ENCODE peak calls at places on chromosomes 11 and 22, in four cellular contexts. I, K, H and B are unnamed samples.
A peak's percentile ranks its signal among the peaks of the same experiment; 100 is the strongest.

GRCh38 chr22:47059701-47060161 is 297.3 kb downstream of the TBC1D22A start:
- DNase-seq in H (no peak), I (no peak), K (no peak), B (no peak)

GRCh38 chr11:116641561-116642045 is 131.2 kb downstream of the BUD13 start:
- DNase-seq in K (no peak), H (peak; percentile 45), I (peak; percentile 67), B (peak; percentile 85)

GRCh38 chr11:127063191-127063590 is 62.6 kb upstream of the KIRREL3 start:
- DNase-seq in I (no peak), H (no peak), K (no peak), B (no peak)

GRCh38 chr11:120471131-120471530 is 40.4 kb upstream of the GRIK4 start:
- DNase-seq in I (no peak), K (no peak), H (no peak), B (no peak)

GRCh38 chr11:76169473-76169881 is 36.8 kb downstream of the WNT11 start:
- DNase-seq in H (no peak), K (no peak), I (no peak), B (no peak)

GRCh38 chr22:25759825-25760231 is 17.8 kb downstream of the MYO18B start:
- DNase-seq in K (peak; percentile 83), I (no peak), H (no peak), B (no peak)

GRCh38 chr11:121810291-121810690 is 305.7 kb downstream of the BLID start:
- DNase-seq in H (no peak), K (no peak), I (no peak), B (no peak)

GRCh38 chr11:5719703-5720495 is 16.3 kb upstream of the OR56B1 start:
- DNase-seq in I (no peak), H (no peak), K (no peak), B (no peak)

GRCh38 chr11:19437760-19438159 is 197.0 kb upstream of the E2F8 start:
- DNase-seq in H (no peak), K (no peak), I (no peak), B (no peak)

DNA sequence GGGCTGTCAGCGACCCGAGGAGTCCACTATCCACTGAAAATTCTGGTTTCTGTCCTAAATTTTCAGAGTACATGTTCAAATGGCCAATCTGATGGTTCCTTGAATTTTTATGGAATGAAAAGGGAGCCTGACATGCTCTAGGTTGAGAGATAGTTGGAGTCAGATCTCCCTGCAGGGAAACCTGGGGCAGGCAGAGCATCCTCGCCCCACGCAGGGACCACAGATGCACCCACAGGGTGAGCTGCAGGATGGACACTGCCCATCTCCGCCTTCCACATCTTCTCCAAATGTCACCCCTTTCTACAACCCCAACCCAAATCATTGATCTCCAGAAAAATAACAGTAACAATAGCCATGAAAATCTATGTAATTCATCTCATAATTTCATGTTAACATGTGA is 114.2 kb upstream of the IGLL5 start:
- DNase-seq in I (no peak), K (no peak), H (no peak), B (no peak)
- TF ChIP-seq ELF4 in I (no peak), K (no peak), H (no peak), B (no peak)

GRCh38 chr22:45832180-45832579 is 144.8 kb downstream of the WNT7B start:
- DNase-seq in H (no peak), I (no peak), K (no peak), B (no peak)

GRCh38 chr22:45832959-45833580 is 143.9 kb downstream of the WNT7B start:
- DNase-seq in K (no peak), H (no peak), I (no peak), B (no peak)

GRCh38 chr22:45830531-45831245 is 146.3 kb downstream of the WNT7B start:
- DNase-seq in I (no peak), H (no peak), K (no peak), B (no peak)

GRCh38 chr22:45833613-45834012 is 143.3 kb downstream of the WNT7B start:
- DNase-seq in K (no peak), H (no peak), I (no peak), B (no peak)

GRCh38 chr22:45831394-45831793 is 145.6 kb downstream of the WNT7B start:
- DNase-seq in K (no peak), I (no peak), H (no peak), B (no peak)
- TF ChIP-seq ELF4 in K (no peak), I (no peak), H (no peak), B (no peak)

GRCh38 chr11:2686360-2687222 is 13.2 kb downstream of the KCNQ1OT1 start:
- DNase-seq in I (no peak), H (no peak), K (no peak), B (peak; percentile 6)

GRCh38 chr11:2685566-2686359 is 14.0 kb downstream of the KCNQ1OT1 start:
- DNase-seq in H (no peak), I (no peak), K (no peak), B (peak; percentile 7)

GRCh38 chr11:2687223-2687530 is 12.6 kb downstream of the KCNQ1OT1 start:
- DNase-seq in H (no peak), I (no peak), K (no peak), B (peak; percentile 5)

GRCh38 chr11:2684581-2684980 is 15.2 kb downstream of the KCNQ1OT1 start:
- DNase-seq in K (no peak), H (no peak), I (no peak), B (peak; percentile 10)

GRCh38 chr11:2685051-2685450 is 14.7 kb downstream of the KCNQ1OT1 start:
- DNase-seq in H (no peak), K (no peak), I (no peak), B (peak; percentile 1)
- TF ChIP-seq ELF4 in H (no peak), K (no peak), I (no peak), B (no peak)

GRCh38 chr11:134055029-134055428 is 13.8 kb upstream of the JAM3 start:
- DNase-seq in I (no peak), H (no peak), K (no peak), B (no peak)
- TF ChIP-seq ELF4 in I (no peak), H (no peak), K (no peak), B (no peak)

GRCh38 chr11:100823360-100823759 is 136.3 kb downstream of the ARHGAP42 start:
- DNase-seq in I (no peak), H (no peak), K (no peak), B (no peak)
- TF ChIP-seq ELF4 in I (no peak), H (no peak), K (no peak), B (no peak)

DNA sequence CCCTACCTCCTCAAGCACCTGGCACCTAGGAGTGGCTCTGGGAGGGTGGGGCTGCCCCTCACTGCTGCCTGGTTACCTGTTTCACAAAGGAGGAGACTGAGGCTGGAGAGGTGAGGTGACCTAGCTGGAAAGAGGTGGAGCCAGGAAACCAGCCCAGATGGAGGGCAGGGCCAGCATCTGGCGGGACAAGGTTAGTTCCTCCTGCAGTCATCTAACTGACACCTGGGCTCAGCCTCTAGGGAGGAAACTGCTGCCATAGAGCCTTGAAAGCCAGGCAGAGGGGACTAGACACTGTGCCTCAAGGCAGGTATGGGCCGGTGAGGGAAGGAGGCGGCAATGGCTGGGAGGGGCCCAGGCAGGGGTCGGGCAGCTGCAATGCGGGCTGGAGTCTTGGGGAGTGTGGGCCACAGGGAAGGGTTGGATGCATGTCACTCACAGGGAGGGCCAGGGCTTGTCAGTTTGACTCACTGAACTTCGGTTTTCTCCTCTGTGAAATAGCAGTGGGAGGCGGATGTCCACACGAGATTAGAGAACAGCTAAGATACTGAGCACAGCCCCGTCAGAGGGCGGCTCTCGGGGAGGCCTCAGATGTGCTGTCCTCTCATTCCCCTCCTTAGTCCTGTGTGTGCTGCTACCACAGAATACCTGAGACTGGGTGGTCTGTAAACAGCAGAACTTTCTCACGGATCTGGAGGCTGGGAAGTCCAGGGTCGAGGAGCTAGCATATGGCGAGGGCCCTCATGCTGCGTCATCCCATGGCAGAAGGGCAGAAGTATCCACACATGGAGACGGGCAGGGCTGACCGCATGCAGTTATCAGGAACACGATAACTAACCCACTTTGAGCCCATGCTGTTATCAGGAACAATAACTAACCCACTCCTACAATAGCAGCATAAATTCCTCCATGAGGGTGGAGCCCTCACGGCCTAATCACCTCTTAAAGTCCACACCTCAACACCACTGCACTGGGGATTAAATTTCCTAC is 16.1 kb downstream of the MGAT3 start:
- DNase-seq in H (peak; percentile 60), I (no peak), K (no peak), B (no peak)
- TF ChIP-seq ELF4 in H (no peak), I (no peak), K (no peak), B (no peak)

GRCh38 chr11:68498903-68499883 is 38.6 kb downstream of the PPP6R3 start:
- DNase-seq in H (no peak), K (no peak), I (no peak), B (no peak)
- TF ChIP-seq ELF4 in H (no peak), K (no peak), I (no peak), B (no peak)

GRCh38 chr11:65771589-65772112 is 9.1 kb downstream of the AP5B1 start:
- DNase-seq in I (no peak), H (no peak), K (no peak), B (no peak)

GRCh38 chr11:65776710-65777141 is 4.0 kb downstream of the AP5B1 start:
- DNase-seq in H (no peak), K (no peak), I (no peak), B (no peak)

GRCh38 chr11:65776196-65776595 is 4.6 kb downstream of the AP5B1 start:
- DNase-seq in H (no peak), K (peak; percentile 43), I (no peak), B (no peak)

GRCh38 chr11:65774525-65775306 is 6.1 kb downstream of the AP5B1 start:
- DNase-seq in K (no peak), H (no peak), I (peak; percentile 2), B (no peak)

DNA sequence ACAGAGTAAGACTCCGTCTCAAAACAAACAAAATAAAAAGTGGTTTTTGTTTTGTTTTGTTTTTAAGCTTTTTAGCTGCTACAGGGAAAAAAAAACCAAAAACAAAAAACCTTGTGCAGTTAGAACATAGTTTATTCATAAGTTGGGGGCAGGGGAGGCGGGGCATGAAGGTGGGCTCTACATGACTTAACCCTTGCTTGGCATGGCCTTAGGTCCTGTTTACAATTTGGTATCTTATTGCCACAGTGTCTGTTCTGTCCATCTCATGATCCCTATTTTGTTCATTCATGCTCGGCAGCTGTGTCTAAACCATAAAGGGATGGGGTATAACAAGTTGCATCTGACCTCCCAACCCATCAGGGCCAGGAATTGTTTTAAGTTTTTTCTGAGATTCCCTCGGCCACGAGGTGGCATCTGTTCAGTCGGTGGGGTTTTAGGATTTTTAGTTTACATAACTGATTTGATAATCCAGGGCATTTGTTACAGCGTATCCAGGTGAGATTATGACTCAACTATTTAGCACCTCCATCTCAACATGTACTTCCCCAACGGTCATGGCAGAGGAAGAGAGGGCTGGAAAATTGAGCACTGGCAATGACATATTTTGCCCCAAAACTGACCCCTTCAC is 6.9 kb downstream of the AP5B1 start:
- DNase-seq in I (peak; percentile 18), H (no peak), K (no peak), B (no peak)
- TF ChIP-seq ELF4 in I (no peak), H (no peak), K (no peak), B (no peak)